ENCODE peak calls at places on chromosomes 3 and 15, in five cellular contexts. B is mesendoderm, S is ovary, X is psoas muscle, D is adrenal gland. V is an unnamed sample. For H3K4me1, the result is how much of the 10 kb centered on the place peaks cover.

GRCh38 chr3:58204713-58205112 is 6.1 kb downstream of the DNASE1L3 start:
- DNase-seq in B (no peak), S (no peak), X (no peak), D (peak), V (no peak)

GRCh38 chr3:29757054-29757777 is 476.3 kb downstream of the RBMS3 start:
- DNase-seq in B (peak), S (no peak), X (no peak), D (no peak), V (no peak)

GRCh38 chr15:81080946-81081345 is 53.1 kb upstream of the CFAP161 start:
- DNase-seq in B (no peak), S (no peak), X (no peak), D (no peak), V (no peak)

GRCh38 chr3:34361921-34362320 is 563.5 kb downstream of the PDCD6IP start:
- DNase-seq in B (no peak), S (no peak), X (no peak), D (peak), V (peak)

GRCh38 chr3:123687286-123687685 is 102.4 kb upstream of the HACD2 start:
- DNase-seq in B (no peak), S (no peak), X (no peak), D (peak), V (no peak)

GRCh38 chr3:10421996-10422395 is 83.4 kb downstream of the ATP2B2 start:
- DNase-seq in B (no peak), S (no peak), X (no peak), D (no peak), V (no peak)

GRCh38 chr15:94230886-94231727 is at the start of gene MCTP2:
- DNase-seq in B (peak), S (peak), X (peak), D (peak), V (peak)

GRCh38 chr15:40770147-40770721 is 454 bp downstream of the C15orf62 start:
- DNase-seq in B (no peak), S (no peak), X (no peak), D (no peak), V (no peak)

GRCh38 chr3:99686955-99687612 is 48.7 kb downstream of the COL8A1 start:
- DNase-seq in B (peak), S (peak), X (peak), D (peak), V (peak)

GRCh38 chr3:126118591-126118990 is 34.7 kb upstream of the SLC41A3 start:
- DNase-seq in B (no peak), S (no peak), X (no peak), D (no peak), V (no peak)

GRCh38 chr3:184336484-184337230 is 743 bp upstream of the FAM131A start:
- DNase-seq in B (peak), S (no peak), X (no peak), D (peak), V (no peak)

GRCh38 chr3:177377166-177377565 is 179.9 kb upstream of the TBL1XR1 start:
- DNase-seq in B (no peak), S (no peak), X (no peak), D (no peak), V (peak)

GRCh38 chr15:83526319-83526718 is 79.2 kb downstream of the SH3GL3 start:
- DNase-seq in B (no peak), S (no peak), X (no peak), D (no peak), V (no peak)

GRCh38 chr3:2851835-2852234 is 258.3 kb downstream of the IL5RA start:
- DNase-seq in B (no peak), S (no peak), X (peak), D (no peak), V (no peak)

GRCh38 chr15:101122266-101122665 is 129.6 kb downstream of the CHSY1 start:
- DNase-seq in B (no peak), S (no peak), X (no peak), D (no peak), V (no peak)
- H3K4me1 ChIP-seq in B (under half), S (under half), X (under half), D (under half), V (under half)

DNA sequence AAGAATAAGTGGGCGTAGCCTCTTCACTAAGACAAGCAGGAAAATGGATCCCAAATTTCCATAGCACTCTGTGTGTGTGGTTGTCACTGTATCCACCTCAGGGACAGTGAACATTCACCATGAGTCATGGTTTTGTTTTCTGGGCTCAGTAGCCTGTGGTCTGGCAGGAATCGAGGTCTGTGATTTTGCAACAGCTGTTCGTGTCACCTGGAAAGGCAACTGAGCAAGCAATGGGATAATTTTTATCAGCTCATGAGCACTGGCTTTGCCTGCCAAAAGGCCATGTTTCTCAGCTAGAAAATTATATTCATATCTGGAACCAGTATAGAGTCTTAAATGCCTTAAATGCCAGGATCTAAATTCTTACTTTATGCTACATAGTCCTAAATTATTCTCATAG is 60.9 kb downstream of the STRIT1 start:
- DNase-seq in B (peak), S (peak), X (peak), D (peak), V (peak)
- H3K4me3 ChIP-seq in B (no peak), S (no peak), X (peak), D (no peak), V (no peak)

DNA sequence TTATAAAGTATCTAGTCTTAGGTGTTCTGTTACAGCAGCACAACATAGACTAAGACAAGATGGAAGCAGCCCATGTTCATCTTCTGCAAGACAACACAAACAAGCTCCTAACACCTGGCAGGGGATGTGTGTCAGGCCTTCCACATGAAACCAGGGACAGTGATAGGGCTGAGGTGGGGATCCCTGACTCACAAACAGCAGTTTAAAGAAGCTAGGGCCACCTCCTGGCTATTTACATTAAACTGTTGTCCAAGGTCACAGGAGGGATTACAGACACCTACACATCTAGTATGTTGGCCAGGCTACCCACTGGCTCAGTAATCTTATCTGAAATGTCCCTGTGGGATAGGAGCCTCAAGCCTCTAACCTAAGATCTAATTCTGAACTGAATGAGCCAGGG is 211.3 kb downstream of the MINAR1 start:
- DNase-seq in B (peak), S (no peak), X (no peak), D (no peak), V (no peak)
- H3K4me1 ChIP-seq in B (under half), S (under half), X (under half), D (under half), V (under half)

DNA sequence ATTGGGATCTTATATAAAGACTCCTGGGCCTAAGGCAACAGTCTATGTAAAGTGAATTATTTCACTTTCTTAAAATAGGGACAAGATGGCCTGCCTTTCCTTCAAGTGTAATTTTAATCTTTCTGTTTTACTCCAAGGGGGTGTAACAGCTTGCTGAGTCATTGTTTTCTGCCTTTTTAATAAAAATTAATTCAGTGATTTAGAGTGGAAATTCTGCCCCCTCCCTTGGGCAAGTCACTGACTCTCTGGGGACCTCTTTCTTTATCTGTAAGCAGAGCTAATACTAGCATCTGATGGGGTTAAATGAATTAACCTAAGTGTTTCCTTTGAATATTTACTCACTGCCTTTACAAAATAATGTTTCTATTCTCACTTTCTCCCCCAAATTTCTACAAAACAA is 23.9 kb downstream of the LRRK1 start:
- DNase-seq in B (no peak), S (no peak), X (no peak), D (no peak), V (no peak)
- H3K4me3 ChIP-seq in B (no peak), S (no peak), X (no peak), D (no peak), V (no peak)

GRCh38 chr15:67145307-67145610 is 79.9 kb downstream of the SMAD3 start:
- DNase-seq in B (no peak), S (no peak), X (no peak), D (no peak), V (no peak)
- H3K4me1 ChIP-seq in B (under half), S (half or more), X (half or more), D (under half), V (half or more)

GRCh38 chr3:196216681-196217211 is 412 bp downstream of the SLC51A start:
- DNase-seq in B (no peak), S (no peak), X (no peak), D (no peak), V (no peak)
- H3K4me3 ChIP-seq in B (no peak), S (no peak), X (no peak), D (no peak), V (no peak)

GRCh38 chr3:71064976-71065763 is 518.4 kb downstream of the FOXP1 start:
- DNase-seq in B (peak), S (peak), X (peak), D (peak), V (peak)

GRCh38 chr3:71066356-71066755 is 517.2 kb downstream of the FOXP1 start:
- DNase-seq in B (peak), S (no peak), X (no peak), D (no peak), V (no peak)

GRCh38 chr3:71065764-71066013 is 517.8 kb downstream of the FOXP1 start:
- DNase-seq in B (no peak), S (no peak), X (no peak), D (no peak), V (no peak)

GRCh38 chr3:71067977-71068376 is 515.6 kb downstream of the FOXP1 start:
- DNase-seq in B (no peak), S (no peak), X (no peak), D (no peak), V (no peak)

GRCh38 chr3:71066849-71067261 is 516.7 kb downstream of the FOXP1 start:
- DNase-seq in B (peak), S (no peak), X (no peak), D (no peak), V (no peak)
- H3K4me1 ChIP-seq in B (under half), S (under half), X (under half), D (under half), V (under half)